ENCODE peak calls at places on chromosomes 3 and 15, in five cellular contexts. G is H1, O is GM12878, Y is HepG2, L is NT2/D1. A is an unnamed sample.

GRCh38 chr15:73541479-73541878 is 91.7 kb downstream of the NPTN start:
- DNase-seq in O (no peak), L (no peak), G (no peak), Y (peak), A (no peak)

GRCh38 chr3:69329897-69330296 is 56.0 kb downstream of the FRMD4B start:
- DNase-seq in G (no peak), Y (no peak), O (no peak), L (no peak), A (no peak)

GRCh38 chr3:174376346-174376745 is 482.8 kb upstream of the NAALADL2 start:
- DNase-seq in O (no peak), L (no peak), G (no peak), Y (no peak), A (no peak)

GRCh38 chr15:28017423-28017924 is 81.6 kb downstream of the OCA2 start:
- DNase-seq in G (no peak), L (no peak), Y (peak), O (no peak), A (no peak)

GRCh38 chr3:183871541-183871940 is 13.1 kb downstream of the PARL start:
- DNase-seq in G (no peak), O (no peak), L (no peak), Y (no peak), A (no peak)

GRCh38 chr15:74402337-74402839 is 31.4 kb downstream of the SEMA7A start:
- DNase-seq in O (no peak), G (no peak), L (no peak), Y (no peak), A (no peak)

GRCh38 chr3:72756900-72757299 is 91.3 kb downstream of the SHQ1 start:
- DNase-seq in L (no peak), Y (no peak), O (peak), G (no peak), A (no peak)

GRCh38 chr3:85864896-85865295 is 906.1 kb downstream of the CADM2 start:
- DNase-seq in G (no peak), L (no peak), O (no peak), Y (no peak), A (no peak)

GRCh38 chr3:147381610-147382009 is 24.7 kb downstream of the ZIC4 start:
- DNase-seq in G (no peak), O (no peak), Y (no peak), L (no peak), A (no peak)

GRCh38 chr15:80823120-80823519 is 44.0 kb downstream of the CEMIP start:
- DNase-seq in Y (no peak), L (no peak), G (no peak), O (no peak), A (no peak)

GRCh38 chr15:46312133-46312740 is 677.4 kb downstream of the SQOR start:
- DNase-seq in G (no peak), L (peak), Y (peak), O (peak), A (peak)

GRCh38 chr3:12073106-12073505 is 68.9 kb downstream of the SYN2 start:
- DNase-seq in Y (no peak), L (no peak), G (no peak), O (no peak), A (no peak)

GRCh38 chr15:63041402-63041977 is 1.1 kb upstream of the TPM1 start:
- DNase-seq in O (no peak), Y (no peak), L (no peak), G (no peak), A (no peak)

GRCh38 chr3:93991286-93992030 is 11.5 kb downstream of the ARL13B start:
- DNase-seq in G (no peak), Y (no peak), L (no peak), O (no peak), A (no peak)

GRCh38 chr3:55620361-55621025 is 133.4 kb upstream of the WNT5A start:
- DNase-seq in O (peak), Y (no peak), L (no peak), G (no peak), A (peak)

GRCh38 chr3:4720316-4721075 is 227.3 kb downstream of the ITPR1 start:
- DNase-seq in L (peak), O (no peak), Y (peak), G (no peak), A (peak)

GRCh38 chr15:89672221-89673161 is 6.7 kb downstream of the PLIN1 start:
- DNase-seq in G (no peak), Y (no peak), L (no peak), O (no peak), A (no peak)

GRCh38 chr15:91807122-91807521 is 46.4 kb upstream of the SLCO3A1 start:
- DNase-seq in G (no peak), Y (no peak), O (no peak), L (no peak), A (no peak)

GRCh38 chr3:147333098-147333497 is 73.2 kb downstream of the ZIC4 start:
- DNase-seq in L (no peak), Y (no peak), G (no peak), O (no peak), A (no peak)

GRCh38 chr15:81336568-81336967 is 12.6 kb upstream of the STARD5 start:
- DNase-seq in Y (peak), L (no peak), O (no peak), G (no peak), A (no peak)

GRCh38 chr3:36606871-36607765 is 157.2 kb downstream of the DCLK3 start:
- DNase-seq in G (no peak), Y (no peak), L (no peak), O (no peak), A (no peak)

GRCh38 chr15:97929456-97930229 is 30.9 kb upstream of the ARRDC4 start:
- DNase-seq in O (no peak), Y (no peak), L (no peak), G (no peak), A (no peak)

GRCh38 chr3:111859974-111860859 is 1.2 kb downstream of the PHLDB2 start:
- DNase-seq in O (peak), Y (peak), L (peak), G (peak), A (peak)

GRCh38 chr3:182911782-182912111 is 68.6 kb downstream of the DCUN1D1 start:
- DNase-seq in G (no peak), L (no peak), O (no peak), Y (no peak), A (no peak)

GRCh38 chr3:110579841-110580550 is 491.6 kb upstream of the NECTIN3 start:
- DNase-seq in O (no peak), Y (no peak), G (no peak), L (no peak), A (no peak)

GRCh38 chr3:111851511-111851954 is 7.5 kb upstream of the PHLDB2 start:
- DNase-seq in G (no peak), Y (no peak), L (no peak), O (no peak), A (no peak)

GRCh38 chr3:38086496-38086895 is 47.5 kb downstream of the DLEC1 start:
- DNase-seq in O (no peak), Y (no peak), L (no peak), G (no peak), A (no peak)

GRCh38 chr3:39325223-39325622 is 4.3 kb upstream of the CCR8 start:
- DNase-seq in Y (no peak), L (no peak), O (no peak), G (no peak), A (no peak)

GRCh38 chr3:49351521-49352011 is 6.6 kb downstream of the GPX1 start:
- DNase-seq in Y (no peak), L (no peak), O (no peak), G (no peak), A (no peak)

GRCh38 chr15:61049934-61050333 is 179.2 kb downstream of the RORA start:
- DNase-seq in Y (peak), G (no peak), O (peak), L (no peak), A (no peak)

GRCh38 chr15:81297147-81297572 is 26.8 kb downstream of the STARD5 start:
- DNase-seq in O (no peak), Y (no peak), L (no peak), G (no peak), A (no peak)

GRCh38 chr15:71752604-71753289 is 57.6 kb upstream of the NR2E3 start:
- DNase-seq in L (peak), O (no peak), G (no peak), Y (peak), A (peak)

GRCh38 chr3:38992117-38992779 is 59.5 kb downstream of the SCN11A start:
- DNase-seq in O (no peak), L (no peak), Y (no peak), G (no peak), A (no peak)

GRCh38 chr3:108088697-108089096 is 2.1 kb downstream of the CD47 start:
- DNase-seq in L (no peak), Y (no peak), G (no peak), O (peak), A (no peak)

GRCh38 chr15:99250494-99251435 is 516 bp upstream of the LRRC28 start:
- DNase-seq in L (peak), O (peak), G (peak), Y (peak), A (peak)

DNA sequence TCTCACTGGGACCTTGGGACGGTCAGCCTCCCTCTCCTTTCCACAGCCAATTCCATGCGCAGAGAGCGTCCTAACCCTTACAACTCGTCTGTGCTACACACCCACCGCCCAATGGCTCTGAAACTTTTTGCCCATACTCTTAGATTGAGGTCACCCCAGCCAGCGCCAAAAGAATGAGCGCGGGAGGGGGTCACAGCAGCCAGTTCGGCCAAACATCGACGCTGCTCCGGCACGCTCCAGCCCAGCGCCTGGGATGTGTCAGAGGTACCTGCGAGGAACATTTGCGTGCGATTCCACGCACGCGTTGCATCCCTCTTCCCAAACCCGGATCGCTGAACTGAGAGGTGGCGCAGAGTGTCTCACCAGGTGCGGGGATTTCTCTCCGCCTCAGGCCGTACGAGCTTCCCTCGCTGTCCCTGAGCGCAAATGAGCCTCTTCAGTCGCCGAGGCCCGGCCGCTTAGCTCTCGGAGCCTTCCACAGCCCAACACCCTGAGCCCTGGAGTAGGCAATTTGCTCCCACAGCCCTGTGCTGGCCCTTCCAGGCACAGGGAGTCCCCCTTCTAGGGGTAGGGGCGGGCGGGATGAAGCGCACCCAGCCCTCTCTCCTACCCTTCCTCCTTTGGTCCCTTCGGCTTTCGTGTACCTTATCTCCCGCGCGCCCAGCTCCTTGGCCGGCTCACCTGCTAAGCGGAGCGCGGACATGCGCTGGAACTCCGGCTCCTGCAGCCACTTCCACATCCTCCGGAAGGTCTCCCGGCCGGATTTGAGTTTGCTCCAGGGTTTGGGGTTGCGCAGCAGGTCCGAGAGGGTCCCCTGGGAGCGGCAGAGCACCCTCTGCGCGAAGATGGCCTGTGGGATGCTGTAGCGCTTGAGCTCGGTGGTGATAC is 1.8 kb downstream of the ONECUT1 start:
- DNase-seq in G (no peak), Y (no peak), O (no peak), L (no peak), A (no peak)
- TF ChIP-seq SUZ12 in G (peak), Y (no peak), O (no peak), L (no peak), A (no peak)

GRCh38 chr3:65575376-65575840 is 463.3 kb downstream of the MAGI1 start:
- DNase-seq in L (no peak), O (no peak), Y (peak), G (no peak), A (no peak)
- TF ChIP-seq SUZ12 in L (no peak), O (no peak), Y (no peak), G (no peak), A (no peak)

GRCh38 chr3:52800079-52800478 is 5.5 kb downstream of the ITIH3 start:
- DNase-seq in G (no peak), O (no peak), L (no peak), Y (no peak), A (no peak)

GRCh38 chr3:52805270-52806039 is 10.9 kb downstream of the ITIH3 start:
- DNase-seq in G (no peak), Y (no peak), L (no peak), O (no peak), A (no peak)

GRCh38 chr3:52798978-52799476 is 4.4 kb downstream of the ITIH3 start:
- DNase-seq in L (peak), G (peak), O (no peak), Y (peak), A (peak)

GRCh38 chr3:52798376-52798977 is 3.9 kb downstream of the ITIH3 start:
- DNase-seq in L (no peak), G (no peak), O (no peak), Y (no peak), A (no peak)

GRCh38 chr3:52801839-52802238 is 7.2 kb downstream of the ITIH3 start:
- DNase-seq in Y (no peak), L (no peak), O (no peak), G (no peak), A (no peak)
- TF ChIP-seq SUZ12 in Y (no peak), L (no peak), O (no peak), G (no peak), A (no peak)

GRCh38 chr3:128808672-128809071 is 70.7 kb upstream of the ACAD9 start:
- DNase-seq in Y (no peak), O (no peak), L (no peak), G (no peak), A (no peak)
- TF ChIP-seq SUZ12 in Y (no peak), O (no peak), L (no peak), G (no peak), A (no peak)

GRCh38 chr3:87324609-87325008 is 48.2 kb upstream of the POU1F1 start:
- DNase-seq in L (no peak), O (no peak), Y (no peak), G (no peak), A (no peak)
- TF ChIP-seq SUZ12 in L (no peak), O (no peak), Y (no peak), G (no peak), A (no peak)

DNA sequence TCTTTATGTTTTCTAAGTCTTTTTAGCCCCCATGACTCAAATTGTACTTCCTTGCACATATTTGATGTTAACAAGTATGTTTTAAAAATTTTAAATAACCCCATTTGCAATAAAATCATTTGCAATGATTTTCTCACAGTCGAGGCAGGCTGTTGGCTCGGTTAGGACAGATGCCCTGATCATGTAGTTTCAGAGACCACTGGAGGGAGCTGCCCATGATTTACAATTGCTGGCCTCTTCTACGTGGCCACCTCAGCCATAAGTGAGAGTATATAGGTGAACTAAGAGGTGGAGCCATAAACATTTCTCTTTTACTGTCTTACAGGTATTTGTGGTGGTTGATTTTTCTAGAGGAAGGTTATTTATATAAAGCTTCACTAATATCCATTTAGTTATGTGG is 1.7 kb downstream of the DTWD1 start:
- DNase-seq in G (no peak), Y (no peak), L (no peak), O (no peak), A (no peak)
- TF ChIP-seq SUZ12 in G (no peak), Y (no peak), L (no peak), O (no peak), A (no peak)

DNA sequence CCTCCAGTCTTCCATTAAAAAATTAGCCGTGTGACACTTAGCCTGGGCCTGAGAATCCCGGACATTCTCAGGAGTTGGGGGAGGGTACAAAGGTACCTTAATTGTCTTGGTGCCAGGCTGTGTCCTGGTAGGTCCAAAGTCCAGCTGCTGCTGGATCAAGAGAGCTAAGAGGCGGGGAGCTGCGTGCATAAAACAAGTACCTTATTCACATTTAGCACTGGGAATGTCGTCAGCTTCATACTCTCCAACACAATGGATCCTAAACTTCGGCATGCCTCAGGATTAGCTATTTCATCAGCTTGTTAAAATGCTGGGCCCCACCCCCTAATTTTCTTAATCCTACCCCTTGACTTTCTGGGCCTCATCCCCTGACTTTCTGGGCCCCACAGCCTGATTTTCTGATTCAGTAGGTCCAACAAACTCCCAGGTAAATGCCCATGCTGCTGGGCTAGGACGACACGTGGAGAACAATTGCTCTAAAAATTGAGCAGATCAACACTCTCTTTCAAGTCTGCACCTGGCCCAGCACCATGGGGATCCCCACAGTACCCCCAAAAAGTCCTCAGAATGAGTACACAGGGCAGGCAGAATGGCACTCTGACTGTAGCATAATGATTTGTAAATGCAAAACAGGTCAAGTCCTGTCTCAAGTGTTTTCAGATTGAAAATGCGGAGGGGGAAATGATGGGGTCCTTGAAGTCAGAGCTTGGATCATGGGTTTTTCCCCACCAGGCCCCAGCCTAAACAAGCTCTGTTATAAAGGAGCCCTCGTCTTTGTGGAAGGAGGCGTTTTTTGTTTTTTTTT is 5.6 kb upstream of the AEN start:
- DNase-seq in G (no peak), L (no peak), O (no peak), Y (peak), A (no peak)
- TF ChIP-seq SUZ12 in G (no peak), L (no peak), O (no peak), Y (no peak), A (no peak)

GRCh38 chr3:126360714-126361060 is 3.5 kb upstream of the KLF15 start:
- DNase-seq in L (no peak), Y (no peak), G (no peak), O (no peak), A (no peak)
- TF ChIP-seq SUZ12 in L (no peak), Y (no peak), G (no peak), O (no peak), A (no peak)

GRCh38 chr3:43273429-43273828 is 12.9 kb upstream of the SNRK start:
- DNase-seq in L (no peak), G (no peak), Y (no peak), O (no peak), A (no peak)

GRCh38 chr3:43279532-43279931 is 6.8 kb upstream of the SNRK start:
- DNase-seq in Y (no peak), G (no peak), O (no peak), L (no peak), A (no peak)

GRCh38 chr3:43281020-43281419 is 5.3 kb upstream of the SNRK start:
- DNase-seq in O (no peak), Y (no peak), L (no peak), G (no peak), A (no peak)

DNA sequence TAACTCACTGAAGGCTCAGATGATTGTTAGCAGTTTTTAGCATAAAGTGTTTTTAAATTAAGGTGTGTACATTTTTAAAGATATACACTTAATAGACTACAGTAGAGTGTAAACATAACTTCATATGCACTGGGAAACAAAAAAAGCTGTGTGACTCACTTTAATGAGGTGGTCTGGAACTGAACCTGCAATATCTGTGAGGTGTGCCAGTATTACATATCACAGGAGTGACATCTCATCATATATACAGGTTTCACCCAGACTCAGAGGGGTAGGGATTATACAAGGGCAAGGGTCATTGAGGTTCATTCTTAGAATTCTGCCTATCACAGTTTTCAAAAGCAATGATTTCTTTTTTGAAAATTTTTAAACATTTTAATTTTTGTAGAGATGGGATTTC is 7.3 kb upstream of the SNRK start:
- DNase-seq in Y (no peak), L (no peak), O (no peak), G (no peak), A (no peak)
- TF ChIP-seq SUZ12 in Y (no peak), L (no peak), O (no peak), G (no peak), A (no peak)